ENCODE peak calls at places on chromosomes 16 and 17, in seven cellular contexts. One of them, this sample, is unnamed.

GRCh38 chr17:76843703-76844484 is 24.3 kb upstream of the MGAT5B start:
- DNase-seq in AML-193: no peak
- DNase-seq in activated CD4-positive, alpha-beta T cell treated with anti-CD3 and anti-CD28 coated beads, Interleukin-2, amount 50 U/mL, for 24 hours: no peak
- DNase-seq in glomerular endothelial cell: no peak
- DNase-seq in H9: peak
- DNase-seq in stimulated activated CD8-positive, alpha-beta memory T cell treated with anti-CD3 and anti-CD28 coated beads, Interleukin-2, amount 100 ng/mL, for 48 hours: no peak
- DNase-seq in cerebellar cortex: no peak
- DNase-seq in this sample: no peak

GRCh38 chr17:64196626-64197025 is 66.4 kb downstream of the TEX2 start:
- DNase-seq in AML-193: no peak
- DNase-seq in activated CD4-positive, alpha-beta T cell treated with anti-CD3 and anti-CD28 coated beads, Interleukin-2, amount 50 U/mL, for 24 hours: no peak
- DNase-seq in glomerular endothelial cell: no peak
- DNase-seq in H9: no peak
- DNase-seq in stimulated activated CD8-positive, alpha-beta memory T cell treated with anti-CD3 and anti-CD28 coated beads, Interleukin-2, amount 100 ng/mL, for 48 hours: no peak
- DNase-seq in cerebellar cortex: no peak
- DNase-seq in this sample: no peak

GRCh38 chr17:73232587-73233373 is 28.9 kb downstream of the CPSF4L start:
- DNase-seq in AML-193: peak
- DNase-seq in activated CD4-positive, alpha-beta T cell treated with anti-CD3 and anti-CD28 coated beads, Interleukin-2, amount 50 U/mL, for 24 hours: peak
- DNase-seq in glomerular endothelial cell: no peak
- DNase-seq in H9: no peak
- DNase-seq in stimulated activated CD8-positive, alpha-beta memory T cell treated with anti-CD3 and anti-CD28 coated beads, Interleukin-2, amount 100 ng/mL, for 48 hours: no peak
- DNase-seq in cerebellar cortex: peak
- DNase-seq in this sample: no peak

GRCh38 chr17:42142371-42142896 is 12.4 kb downstream of the RAB5C start:
- DNase-seq in AML-193: no peak
- DNase-seq in activated CD4-positive, alpha-beta T cell treated with anti-CD3 and anti-CD28 coated beads, Interleukin-2, amount 50 U/mL, for 24 hours: no peak
- DNase-seq in glomerular endothelial cell: no peak
- DNase-seq in H9: no peak
- DNase-seq in stimulated activated CD8-positive, alpha-beta memory T cell treated with anti-CD3 and anti-CD28 coated beads, Interleukin-2, amount 100 ng/mL, for 48 hours: no peak
- DNase-seq in cerebellar cortex: no peak
- DNase-seq in this sample: no peak

GRCh38 chr17:76643553-76644148 is at the start of gene ST6GALNAC1:
- DNase-seq in AML-193: no peak
- DNase-seq in activated CD4-positive, alpha-beta T cell treated with anti-CD3 and anti-CD28 coated beads, Interleukin-2, amount 50 U/mL, for 24 hours: peak
- DNase-seq in glomerular endothelial cell: no peak
- DNase-seq in H9: no peak
- DNase-seq in stimulated activated CD8-positive, alpha-beta memory T cell treated with anti-CD3 and anti-CD28 coated beads, Interleukin-2, amount 100 ng/mL, for 48 hours: no peak
- DNase-seq in cerebellar cortex: no peak
- DNase-seq in this sample: no peak

GRCh38 chr16:24611310-24611709 is 71.9 kb downstream of the RBBP6 start:
- DNase-seq in AML-193: no peak
- DNase-seq in activated CD4-positive, alpha-beta T cell treated with anti-CD3 and anti-CD28 coated beads, Interleukin-2, amount 50 U/mL, for 24 hours: no peak
- DNase-seq in glomerular endothelial cell: no peak
- DNase-seq in H9: no peak
- DNase-seq in stimulated activated CD8-positive, alpha-beta memory T cell treated with anti-CD3 and anti-CD28 coated beads, Interleukin-2, amount 100 ng/mL, for 48 hours: no peak
- DNase-seq in cerebellar cortex: peak
- DNase-seq in this sample: no peak

GRCh38 chr17:35560703-35561102 is at the start of gene SLFN14:
- DNase-seq in AML-193: no peak
- DNase-seq in activated CD4-positive, alpha-beta T cell treated with anti-CD3 and anti-CD28 coated beads, Interleukin-2, amount 50 U/mL, for 24 hours: no peak
- DNase-seq in glomerular endothelial cell: no peak
- DNase-seq in H9: no peak
- DNase-seq in stimulated activated CD8-positive, alpha-beta memory T cell treated with anti-CD3 and anti-CD28 coated beads, Interleukin-2, amount 100 ng/mL, for 48 hours: no peak
- DNase-seq in cerebellar cortex: no peak
- DNase-seq in this sample: no peak

GRCh38 chr16:13909872-13910303 is 10.1 kb upstream of the ERCC4 start:
- DNase-seq in AML-193: no peak
- DNase-seq in activated CD4-positive, alpha-beta T cell treated with anti-CD3 and anti-CD28 coated beads, Interleukin-2, amount 50 U/mL, for 24 hours: no peak
- DNase-seq in glomerular endothelial cell: no peak
- DNase-seq in H9: no peak
- DNase-seq in stimulated activated CD8-positive, alpha-beta memory T cell treated with anti-CD3 and anti-CD28 coated beads, Interleukin-2, amount 100 ng/mL, for 48 hours: no peak
- DNase-seq in cerebellar cortex: no peak
- DNase-seq in this sample: no peak

GRCh38 chr17:64240741-64241347 is 22.2 kb downstream of the TEX2 start:
- DNase-seq in AML-193: no peak
- DNase-seq in activated CD4-positive, alpha-beta T cell treated with anti-CD3 and anti-CD28 coated beads, Interleukin-2, amount 50 U/mL, for 24 hours: no peak
- DNase-seq in glomerular endothelial cell: no peak
- DNase-seq in H9: no peak
- DNase-seq in stimulated activated CD8-positive, alpha-beta memory T cell treated with anti-CD3 and anti-CD28 coated beads, Interleukin-2, amount 100 ng/mL, for 48 hours: no peak
- DNase-seq in cerebellar cortex: peak
- DNase-seq in this sample: no peak